ENCODE peak calls at places on chromosomes 16 and 17, in seven cellular contexts. W is transverse colon, V is OCI-LY7, Q is endothelial cell of umbilical vein, P is kidney, N is fibroblast of mammary gland, Y is Panc1. B is an unnamed sample.

GRCh38 chr16:86882586-86883280 is 304.4 kb downstream of the FOXL1 start:
- DNase-seq in V (no peak), Y (no peak), N (peak; percentile 88), Q (peak; percentile 55), W (no peak), P (no peak), B (peak; percentile 63)

GRCh38 chr17:40828454-40829039 is 6.1 kb upstream of the KRT10 start:
- DNase-seq in P (no peak), Y (no peak), Q (peak; percentile 33), W (no peak), V (no peak), N (no peak), B (no peak)

GRCh38 chr16:12587646-12588277 is 215.9 kb downstream of the CPPED1 start:
- DNase-seq in W (no peak), P (no peak), V (no peak), Q (no peak), N (no peak), Y (no peak), B (no peak)

GRCh38 chr16:6976716-6977115 is 355.9 kb upstream of the RBFOX1 start:
- DNase-seq in N (no peak), W (no peak), P (no peak), Q (no peak), Y (no peak), V (no peak), B (no peak)

GRCh38 chr16:24135624-24136296 is 120.4 kb upstream of the CACNG3 start:
- DNase-seq in V (no peak), Y (no peak), P (no peak), Q (no peak), N (no peak), W (no peak), B (no peak)

GRCh38 chr17:27495460-27495859 is 39.2 kb downstream of the KSR1 start:
- DNase-seq in Q (no peak), W (no peak), N (no peak), P (no peak), Y (no peak), V (peak; percentile 37), B (no peak)

GRCh38 chr17:81537856-81538555 is 9.8 kb downstream of the FSCN2 start:
- DNase-seq in N (no peak), Q (no peak), V (peak; percentile 35), W (no peak), Y (no peak), P (no peak), B (peak; percentile 100)

GRCh38 chr16:25093208-25094061 is 18.1 kb upstream of the LCMT1 start:
- DNase-seq in Y (no peak), V (peak; percentile 59), P (no peak), N (no peak), Q (no peak), W (no peak), B (no peak)

DNA sequence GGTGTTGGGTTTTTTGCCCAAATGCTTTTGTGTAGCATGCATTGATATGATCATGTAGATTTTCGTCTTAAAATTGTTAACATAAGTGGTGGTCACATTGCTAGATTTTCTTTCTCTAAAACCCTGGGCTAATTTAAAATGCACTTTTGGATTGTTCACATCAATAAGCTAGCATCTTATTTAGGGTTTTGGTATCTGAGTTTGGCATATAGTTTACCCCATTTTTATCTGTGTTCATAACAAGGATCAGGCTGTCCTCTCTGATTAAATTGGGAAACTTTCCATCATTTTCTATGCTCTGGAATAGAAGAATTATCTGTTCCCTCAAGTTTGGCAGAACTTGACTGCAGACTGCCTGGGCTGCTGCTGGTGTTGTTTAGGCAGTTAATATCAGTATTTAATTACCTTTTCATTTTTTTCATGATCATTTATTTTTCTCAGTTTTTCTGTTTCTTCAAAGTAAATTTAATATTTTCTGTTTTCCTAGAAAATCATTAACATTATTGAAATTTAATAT is 1.8 kb downstream of the SPECC1 start:
- DNase-seq in P (no peak), Y (no peak), W (no peak), V (no peak), Q (no peak), N (no peak), B (no peak)
- H3K4me3 ChIP-seq in P (no peak overlapping the region), Y (peak overlapping the region; percentile 70), W (no peak overlapping the region), V (no peak overlapping the region), Q (no peak overlapping the region), N (no peak overlapping the region), B (no peak overlapping the region)

DNA sequence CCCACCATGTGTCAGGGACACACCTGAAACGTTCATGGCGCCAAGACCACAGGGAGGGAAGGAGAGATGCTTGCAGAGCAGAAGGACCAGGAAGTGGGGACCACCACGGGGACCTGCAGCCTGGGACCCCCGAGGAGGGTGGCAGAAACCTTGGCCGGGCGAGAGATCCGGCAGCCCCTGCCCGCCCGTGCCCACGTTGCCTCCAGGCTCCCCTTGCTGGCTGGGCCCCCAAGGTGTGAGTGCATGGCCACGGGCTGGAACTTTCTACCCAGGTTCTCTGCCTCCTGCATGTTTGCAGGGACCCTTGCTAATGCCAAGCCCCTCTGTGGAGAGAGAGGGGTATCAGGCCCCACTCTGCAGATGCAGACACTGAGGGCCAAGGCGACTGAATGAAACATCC is 50.4 kb downstream of the USP22 start:
- DNase-seq in P (peak; percentile 68), N (no peak), Q (no peak), W (no peak), V (no peak), Y (no peak), B (no peak)
- H3K4me3 ChIP-seq in P (no peak overlapping the region), N (no peak overlapping the region), Q (no peak overlapping the region), W (peak overlapping the region; percentile 13), V (no peak overlapping the region), Y (no peak overlapping the region), B (no peak overlapping the region)

GRCh38 chr17:64750478-64750877 is 88.4 kb upstream of the SMURF2 start:
- DNase-seq in P (no peak), V (no peak), Y (no peak), W (no peak), N (no peak), Q (no peak), B (no peak)
- H3K4me3 ChIP-seq in P (no peak overlapping the region), V (no peak overlapping the region), Y (no peak overlapping the region), W (no peak overlapping the region), N (no peak overlapping the region), Q (no peak overlapping the region), B (no peak overlapping the region)

DNA sequence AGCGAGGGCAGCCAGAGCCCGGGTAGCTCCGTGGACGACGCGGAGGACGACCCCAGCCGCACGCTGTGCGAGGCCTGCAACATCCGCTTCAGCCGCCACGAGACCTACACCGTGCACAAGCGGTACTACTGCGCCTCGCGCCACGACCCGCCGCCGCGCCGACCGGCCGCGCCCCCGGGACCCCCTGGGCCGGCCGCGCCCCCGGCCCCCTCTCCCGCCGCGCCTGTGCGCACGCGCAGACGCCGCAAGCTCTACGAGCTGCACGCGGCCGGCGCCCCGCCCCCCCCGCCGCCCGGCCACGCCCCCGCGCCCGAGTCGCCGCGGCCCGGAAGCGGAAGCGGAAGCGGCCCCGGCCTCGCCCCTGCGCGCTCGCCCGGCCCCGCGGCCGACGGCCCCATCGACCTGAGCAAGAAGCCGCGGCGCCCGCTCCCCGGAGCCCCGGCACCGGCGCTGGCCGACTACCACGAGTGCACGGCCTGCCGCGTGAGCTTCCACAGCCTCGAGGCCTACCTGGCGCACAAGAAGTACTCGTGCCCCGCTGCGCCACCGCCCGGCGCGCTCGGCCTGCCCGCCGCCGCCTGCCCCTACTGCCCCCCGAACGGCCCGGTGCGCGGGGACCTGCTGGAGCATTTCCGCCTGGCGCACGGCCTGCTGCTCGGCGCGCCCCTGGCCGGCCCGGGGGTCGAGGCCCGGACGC is 36.1 kb upstream of the ZC3H18 start:
- DNase-seq in Q (peak; percentile 32), P (peak; percentile 93), V (peak; percentile 87), Y (no peak), N (peak; percentile 38), W (peak; percentile 84), B (peak; percentile 61)
- H3K4me3 ChIP-seq in Q (peak overlapping the region; percentile 20), P (no peak overlapping the region), V (peak overlapping the region; percentile 92), Y (no peak overlapping the region), N (peak overlapping the region; percentile 32), W (peak overlapping the region; percentile 64), B (peak overlapping the region; percentile 66)

GRCh38 chr17:16419929-16420271 is 4.5 kb downstream of the TRPV2 start:
- DNase-seq in V (no peak), Q (no peak), Y (no peak), N (peak; percentile 87), P (no peak), W (no peak), B (peak; percentile 78)
- H3K4me3 ChIP-seq in V (no peak overlapping the region), Q (no peak overlapping the region), Y (no peak overlapping the region), N (peak overlapping the region; percentile 6), P (no peak overlapping the region), W (no peak overlapping the region), B (no peak overlapping the region)

GRCh38 chr17:44599298-44600175 is 42.3 kb downstream of the FZD2 start:
- DNase-seq in P (peak; percentile 90), W (peak; percentile 23), V (no peak), Y (no peak), N (peak; percentile 99), Q (peak; percentile 96), B (peak; percentile 74)
- H3K4me3 ChIP-seq in P (no peak overlapping the region), W (no peak overlapping the region), V (no peak overlapping the region), Y (no peak overlapping the region), N (no peak overlapping the region), Q (no peak overlapping the region), B (no peak overlapping the region)

DNA sequence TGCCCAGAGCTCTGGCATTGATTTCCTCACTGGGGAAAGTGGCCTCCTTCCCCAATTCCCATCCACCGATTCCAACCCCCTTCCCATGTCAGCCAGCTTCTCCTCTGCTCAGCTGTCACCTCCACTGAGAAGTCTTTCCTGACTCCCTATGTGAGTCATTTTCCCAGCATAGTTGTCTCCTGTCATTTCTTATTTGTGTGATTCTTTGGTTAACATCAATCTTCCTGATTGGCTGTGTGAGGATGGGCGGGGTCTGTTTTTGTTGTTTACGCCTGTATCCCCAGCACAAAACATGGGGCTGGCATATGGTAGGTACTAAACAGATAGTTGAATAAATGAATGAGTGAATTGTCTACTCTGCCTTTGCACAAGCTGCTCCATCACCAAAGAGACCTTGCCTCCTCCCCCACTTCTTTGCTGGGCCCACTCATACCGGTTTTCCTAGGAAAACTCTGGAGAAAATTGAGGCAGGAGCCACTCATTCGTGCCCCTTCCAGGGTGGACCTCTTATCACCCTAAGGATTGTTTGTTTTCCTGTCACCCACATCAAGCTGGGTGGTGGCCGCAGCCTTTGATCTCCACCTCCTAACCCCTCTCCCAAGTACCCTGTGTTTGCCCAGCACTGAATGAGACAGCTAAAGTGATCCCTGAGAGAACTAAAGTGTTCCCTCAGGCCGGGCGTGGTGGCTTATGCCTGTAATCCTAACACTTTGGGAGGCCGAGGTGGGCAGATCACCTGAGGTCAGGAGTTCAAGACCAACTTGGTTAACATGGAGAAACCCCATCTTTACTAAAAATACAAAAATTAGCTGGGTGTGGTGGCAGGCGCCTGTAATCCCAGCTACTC is 1.2 kb upstream of the GRB7 start:
- DNase-seq in P (no peak), V (no peak), Q (no peak), N (peak; percentile 16), W (no peak), Y (no peak), B (no peak)
- H3K4me3 ChIP-seq in P (no peak overlapping the region), V (no peak overlapping the region), Q (no peak overlapping the region), N (no peak overlapping the region), W (peak overlapping the region; percentile 16), Y (no peak overlapping the region), B (no peak overlapping the region)

DNA sequence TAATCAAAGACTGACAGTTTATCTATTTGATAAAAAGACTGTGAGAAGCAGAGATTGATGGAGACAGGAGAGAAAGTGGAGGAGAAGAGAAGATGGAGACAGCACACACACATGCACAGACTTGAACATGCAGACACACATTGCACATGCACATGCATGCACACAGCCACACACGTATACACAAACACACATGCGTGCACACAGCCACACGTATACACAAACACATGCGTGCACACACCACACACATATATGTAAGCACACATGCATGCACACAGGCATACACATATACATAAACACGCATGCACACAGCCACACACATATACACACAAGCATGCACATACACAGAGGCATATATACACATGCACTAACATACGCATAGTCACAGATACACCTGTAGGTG is 313.4 kb downstream of the HAPSTR1 start:
- DNase-seq in P (no peak), V (no peak), Y (no peak), N (no peak), Q (no peak), W (no peak), B (no peak)
- H3K4me3 ChIP-seq in P (no peak overlapping the region), V (no peak overlapping the region), Y (no peak overlapping the region), N (no peak overlapping the region), Q (no peak overlapping the region), W (no peak overlapping the region), B (no peak overlapping the region)